ENCODE peak calls at places on chromosomes 16 and 17, in seven cellular contexts. P is endothelial cell of umbilical vein, L is sigmoid colon, C is gastrocnemius medialis, S is ovary, X is uterus, T is tibial nerve. Y is an unnamed sample.

GRCh38 chr16:87178977-87179376 is 138.2 kb downstream of the C16orf95 start:
- DNase-seq in P (peak; percentile 97), L (no peak), C (no peak), S (peak; percentile 50), X (peak; percentile 29), T (no peak), Y (no peak)

GRCh38 chr16:50531359-50531758 is 16.8 kb upstream of the NKD1 start:
- DNase-seq in P (no peak), L (no peak), C (no peak), S (no peak), X (no peak), T (no peak), Y (no peak)

GRCh38 chr16:67774457-67774853 is 31.9 kb downstream of the RANBP10 start:
- DNase-seq in P (no peak), L (no peak), C (no peak), S (no peak), X (no peak), T (no peak), Y (no peak)

GRCh38 chr16:30656974-30657865 is 1.0 kb upstream of the FBRS start:
- DNase-seq in P (no peak), L (no peak), C (no peak), S (peak; percentile 46), X (no peak), T (no peak), Y (no peak)

GRCh38 chr17:42221886-42222745 is 27.8 kb upstream of the GHDC start:
- DNase-seq in P (peak; percentile 77), L (no peak), C (no peak), S (no peak), X (no peak), T (no peak), Y (peak; percentile 86)

GRCh38 chr17:44438634-44439033 is 49.2 kb upstream of the ITGA2B start:
- DNase-seq in P (no peak), L (no peak), C (peak; percentile 77), S (no peak), X (no peak), T (no peak), Y (no peak)

GRCh38 chr16:31273676-31274075 is 13.9 kb downstream of the ITGAM start:
- DNase-seq in P (no peak), L (no peak), C (no peak), S (no peak), X (no peak), T (no peak), Y (peak; percentile 69)

GRCh38 chr16:11535494-11535893 is 51.2 kb downstream of the LITAF start:
- DNase-seq in P (no peak), L (no peak), C (no peak), S (no peak), X (no peak), T (no peak), Y (no peak)

GRCh38 chr16:67963325-67964321 is 4.8 kb downstream of the SLC12A4 start:
- DNase-seq in P (no peak), L (no peak), C (no peak), S (no peak), X (no peak), T (no peak), Y (peak; percentile 56)

GRCh38 chr17:50047488-50048126 is 8.3 kb upstream of the ITGA3 start:
- DNase-seq in P (peak; percentile 82), L (no peak), C (no peak), S (no peak), X (no peak), T (peak; percentile 10), Y (no peak)

GRCh38 chr16:59459811-59460210 is 725.7 kb upstream of the GOT2 start:
- DNase-seq in P (peak; percentile 35), L (no peak), C (no peak), S (no peak), X (no peak), T (no peak), Y (no peak)

GRCh38 chr16:77111057-77111456 is 79.9 kb upstream of the MON1B start:
- DNase-seq in P (no peak), L (no peak), C (no peak), S (no peak), X (no peak), T (no peak), Y (no peak)

GRCh38 chr17:50059759-50060273 is 3.9 kb downstream of the ITGA3 start:
- DNase-seq in P (peak; percentile 72), L (no peak), C (no peak), S (no peak), X (no peak), T (no peak), Y (no peak)

GRCh38 chr16:19488213-19488640 is 33.7 kb downstream of the GDE1 start:
- DNase-seq in P (no peak), L (no peak), C (peak; percentile 4), S (no peak), X (no peak), T (no peak), Y (peak; percentile 84)

GRCh38 chr17:48637323-48638260 is 11.4 kb upstream of the HOXB9 start:
- DNase-seq in P (no peak), L (peak; percentile 38), C (no peak), S (no peak), X (no peak), T (no peak), Y (no peak)

GRCh38 chr17:67718325-67718941 is 697 bp downstream of the NOL11 start:
- DNase-seq in P (no peak), L (no peak), C (peak; percentile 2), S (no peak), X (no peak), T (no peak), Y (peak; percentile 74)

GRCh38 chr16:22225060-22225459 is 19.0 kb downstream of the EEF2K start:
- DNase-seq in P (no peak), L (peak; percentile 89), C (no peak), S (no peak), X (peak; percentile 57), T (no peak), Y (no peak)

GRCh38 chr16:55340445-55340844 is 16.4 kb downstream of the IRX6 start:
- DNase-seq in P (no peak), L (no peak), C (no peak), S (no peak), X (no peak), T (no peak), Y (no peak)

GRCh38 chr17:81735181-81736102 is 23.4 kb downstream of the SLC25A10 start:
- DNase-seq in P (no peak), L (peak; percentile 65), C (no peak), S (peak; percentile 29), X (no peak), T (no peak), Y (peak; percentile 68)

GRCh38 chr16:85978291-85978775 is 79.4 kb downstream of the IRF8 start:
- DNase-seq in P (no peak), L (no peak), C (no peak), S (no peak), X (no peak), T (no peak), Y (no peak)

GRCh38 chr17:68383443-68384321 is 73.6 kb downstream of the WIPI1 start:
- DNase-seq in P (peak; percentile 82), L (peak; percentile 58), C (no peak), S (no peak), X (peak; percentile 74), T (no peak), Y (no peak)

DNA sequence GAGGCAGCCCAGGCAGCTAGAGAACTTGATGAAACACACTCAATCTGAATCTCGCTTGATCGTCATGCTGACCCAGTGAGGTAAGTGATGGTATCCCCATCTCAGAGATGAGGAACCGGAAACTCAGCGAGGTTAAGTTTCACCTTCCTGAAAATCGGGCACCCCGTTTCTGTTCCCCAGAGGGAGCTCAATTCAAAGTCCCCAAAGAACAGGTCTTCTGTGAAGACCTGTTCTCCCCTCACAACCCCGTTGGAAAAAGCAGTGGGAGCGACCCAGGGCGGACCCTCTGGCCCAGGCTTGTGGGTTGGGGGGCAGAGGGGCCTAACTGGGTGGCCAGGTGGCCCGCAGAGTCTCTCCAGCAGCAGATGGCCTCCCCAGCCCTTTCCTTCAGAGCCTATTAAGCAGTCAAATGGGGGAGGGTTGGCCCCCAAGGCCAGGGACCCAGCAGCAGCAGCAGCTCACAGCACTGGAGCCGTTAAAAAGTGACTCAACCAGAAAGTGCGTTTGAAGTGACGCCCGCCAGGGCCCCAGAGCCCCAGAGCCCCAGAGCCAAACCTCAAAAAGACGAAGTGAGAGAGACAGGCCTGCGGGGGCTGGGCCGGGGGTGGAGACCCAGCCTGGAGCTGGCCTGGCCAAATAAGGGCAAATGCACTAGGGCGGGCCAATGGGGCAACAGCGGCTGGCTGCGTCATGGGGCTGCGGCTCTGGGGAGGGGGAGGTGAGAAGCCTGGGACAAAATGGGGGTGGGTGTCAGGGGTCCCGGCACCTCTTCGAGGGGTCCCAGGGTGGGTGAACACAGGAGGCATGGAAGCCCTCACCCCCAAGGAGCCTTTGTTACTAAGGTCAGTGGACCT is 9.2 kb upstream of the TSPOAP1 start:
- DNase-seq in P (no peak), L (peak; percentile 90), C (peak; percentile 44), S (peak; percentile 51), X (peak; percentile 70), T (peak; percentile 38), Y (peak; percentile 93)
- TF ChIP-seq POLR2A in P (no peak), L (no peak), C (peak; percentile 30), S (no peak), X (peak; percentile 22), T (peak; percentile 41), Y (peak; percentile 85)

GRCh38 chr17:72580321-72581127 is 459.7 kb downstream of the SOX9 start:
- DNase-seq in P (no peak), L (no peak), C (no peak), S (no peak), X (no peak), T (no peak), Y (no peak)
- TF ChIP-seq POLR2A in P (no peak), L (no peak), C (no peak), S (no peak), X (no peak), T (no peak), Y (no peak)

DNA sequence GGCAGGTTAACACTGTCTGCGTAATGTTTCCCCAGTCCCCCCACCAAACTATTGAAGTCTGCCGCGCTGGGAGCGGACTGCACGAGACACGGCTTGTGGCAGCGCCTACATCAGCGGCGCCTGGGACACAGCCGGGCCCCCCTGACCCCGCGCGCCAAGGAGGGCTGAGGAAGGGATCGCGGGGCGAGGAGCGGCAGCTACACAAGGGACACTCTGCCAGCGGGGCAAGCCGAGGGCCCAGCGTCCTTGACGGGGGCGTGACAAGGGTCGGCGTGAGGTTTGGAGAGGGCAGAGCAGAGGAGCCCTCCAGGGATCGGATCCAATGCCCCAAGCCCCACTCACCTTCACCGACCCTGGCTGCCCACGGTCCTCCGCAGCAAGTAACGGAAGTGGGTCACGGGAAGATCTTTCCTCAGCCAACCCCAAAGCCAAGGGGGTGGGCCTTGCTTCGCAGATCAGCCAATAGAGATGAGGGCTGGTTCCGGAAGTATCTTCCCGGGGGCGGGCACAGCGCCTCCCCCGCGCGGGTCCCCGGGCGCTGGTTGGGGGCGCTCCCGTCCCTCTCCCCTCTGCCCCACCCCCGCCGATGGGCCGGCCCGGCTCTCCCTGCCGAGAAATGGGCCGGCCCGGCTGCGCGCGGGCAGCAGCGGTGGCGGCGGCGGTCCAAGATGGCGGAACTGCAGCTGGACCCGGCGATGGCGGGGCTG is at the start of the genes ATP5PD and KCTD2:
- DNase-seq in P (peak; percentile 98), L (peak; percentile 99), C (peak; percentile 95), S (peak; percentile 98), X (peak; percentile 96), T (peak; percentile 91), Y (peak; percentile 97)
- TF ChIP-seq POLR2A in P (peak; percentile 93), L (peak; percentile 97), C (peak; percentile 96), S (peak; percentile 93), X (peak; percentile 68), T (peak; percentile 88), Y (peak; percentile 91)

GRCh38 chr17:2303278-2304188 is at the start of the genes SMG6 and SRR:
- DNase-seq in P (peak; percentile 88), L (peak; percentile 95), C (peak; percentile 81), S (peak; percentile 95), X (peak; percentile 89), T (peak; percentile 83), Y (peak; percentile 97)
- TF ChIP-seq POLR2A in P (peak; percentile 83), L (peak; percentile 31), C (peak; percentile 82), S (peak; percentile 49), X (no peak), T (no peak), Y (peak; percentile 59)